ENCODE peak calls at places on chromosomes 6 and 20, in seven cellular contexts. One of them, this sample, is unnamed.

GRCh38 chr6:4812068-4812467 is 35.9 kb downstream of the CDYL start:
- DNase-seq in body of pancreas: no peak
- DNase-seq in A549: no peak
- DNase-seq in uterus: no peak
- DNase-seq in lower leg skin: no peak
- DNase-seq in vagina: no peak
- DNase-seq in IMR-90: no peak
- DNase-seq in this sample: no peak

GRCh38 chr6:13539572-13539971 is 34.8 kb upstream of the SIRT5 start:
- DNase-seq in lower leg skin: no peak
- DNase-seq in uterus: no peak
- DNase-seq in vagina: no peak
- DNase-seq in A549: no peak
- DNase-seq in IMR-90: no peak
- DNase-seq in body of pancreas: no peak
- DNase-seq in this sample: no peak

GRCh38 chr20:63117661-63118302 is 98.1 kb downstream of the YTHDF1 start:
- DNase-seq in uterus: no peak
- DNase-seq in A549: no peak
- DNase-seq in IMR-90: no peak
- DNase-seq in lower leg skin: no peak
- DNase-seq in vagina: no peak
- DNase-seq in body of pancreas: no peak
- DNase-seq in this sample: no peak

GRCh38 chr6:17431581-17431980 is 38.2 kb downstream of the CAP2 start:
- DNase-seq in lower leg skin: no peak
- DNase-seq in IMR-90: peak; percentile 88
- DNase-seq in uterus: no peak
- DNase-seq in vagina: no peak
- DNase-seq in A549: no peak
- DNase-seq in body of pancreas: no peak
- DNase-seq in this sample: no peak

GRCh38 chr20:50532231-50532630 is 22.0 kb downstream of the PTPN1 start:
- DNase-seq in uterus: no peak
- DNase-seq in body of pancreas: no peak
- DNase-seq in IMR-90: no peak
- DNase-seq in A549: no peak
- DNase-seq in vagina: no peak
- DNase-seq in lower leg skin: no peak
- DNase-seq in this sample: no peak

GRCh38 chr20:363319-364078 is 16.6 kb downstream of the NRSN2 start:
- DNase-seq in vagina: no peak
- DNase-seq in lower leg skin: no peak
- DNase-seq in body of pancreas: no peak
- DNase-seq in A549: no peak
- DNase-seq in uterus: no peak
- DNase-seq in IMR-90: peak; percentile 36
- DNase-seq in this sample: no peak

GRCh38 chr6:141426400-141426980 is 706.2 kb upstream of the GJE1 start:
- DNase-seq in body of pancreas: no peak
- DNase-seq in uterus: no peak
- DNase-seq in vagina: no peak
- DNase-seq in IMR-90: no peak
- DNase-seq in A549: no peak
- DNase-seq in lower leg skin: no peak
- DNase-seq in this sample: no peak

GRCh38 chr6:26197736-26198625 is 110.8 kb downstream of the HFE start:
- DNase-seq in IMR-90: peak; percentile 27
- DNase-seq in vagina: no peak
- DNase-seq in body of pancreas: no peak
- DNase-seq in lower leg skin: no peak
- DNase-seq in uterus: no peak
- DNase-seq in A549: no peak
- DNase-seq in this sample: no peak

GRCh38 chr6:47483853-47484546 is 6.4 kb downstream of the CD2AP start:
- DNase-seq in A549: no peak
- DNase-seq in lower leg skin: no peak
- DNase-seq in body of pancreas: no peak
- DNase-seq in vagina: no peak
- DNase-seq in IMR-90: peak; percentile 35
- DNase-seq in uterus: no peak
- DNase-seq in this sample: no peak

GRCh38 chr6:3013486-3013885 is 13.8 kb downstream of the NQO2 start:
- DNase-seq in IMR-90: peak; percentile 47
- DNase-seq in body of pancreas: peak; percentile 48
- DNase-seq in uterus: no peak
- DNase-seq in A549: peak; percentile 40
- DNase-seq in vagina: no peak
- DNase-seq in lower leg skin: no peak
- DNase-seq in this sample: no peak

GRCh38 chr6:3015144-3015543 is 15.4 kb downstream of the NQO2 start:
- DNase-seq in lower leg skin: no peak
- DNase-seq in vagina: no peak
- DNase-seq in IMR-90: no peak
- DNase-seq in uterus: no peak
- DNase-seq in A549: no peak
- DNase-seq in body of pancreas: no peak
- DNase-seq in this sample: no peak

GRCh38 chr6:3011592-3011991 is 11.9 kb downstream of the NQO2 start:
- DNase-seq in IMR-90: no peak
- DNase-seq in lower leg skin: no peak
- DNase-seq in body of pancreas: no peak
- DNase-seq in uterus: no peak
- DNase-seq in A549: no peak
- DNase-seq in vagina: no peak
- DNase-seq in this sample: no peak

GRCh38 chr6:3014675-3015066 is 15.0 kb downstream of the NQO2 start:
- DNase-seq in vagina: no peak
- DNase-seq in A549: no peak
- DNase-seq in lower leg skin: no peak
- DNase-seq in uterus: no peak
- DNase-seq in body of pancreas: no peak
- DNase-seq in IMR-90: no peak
- DNase-seq in this sample: no peak

DNA sequence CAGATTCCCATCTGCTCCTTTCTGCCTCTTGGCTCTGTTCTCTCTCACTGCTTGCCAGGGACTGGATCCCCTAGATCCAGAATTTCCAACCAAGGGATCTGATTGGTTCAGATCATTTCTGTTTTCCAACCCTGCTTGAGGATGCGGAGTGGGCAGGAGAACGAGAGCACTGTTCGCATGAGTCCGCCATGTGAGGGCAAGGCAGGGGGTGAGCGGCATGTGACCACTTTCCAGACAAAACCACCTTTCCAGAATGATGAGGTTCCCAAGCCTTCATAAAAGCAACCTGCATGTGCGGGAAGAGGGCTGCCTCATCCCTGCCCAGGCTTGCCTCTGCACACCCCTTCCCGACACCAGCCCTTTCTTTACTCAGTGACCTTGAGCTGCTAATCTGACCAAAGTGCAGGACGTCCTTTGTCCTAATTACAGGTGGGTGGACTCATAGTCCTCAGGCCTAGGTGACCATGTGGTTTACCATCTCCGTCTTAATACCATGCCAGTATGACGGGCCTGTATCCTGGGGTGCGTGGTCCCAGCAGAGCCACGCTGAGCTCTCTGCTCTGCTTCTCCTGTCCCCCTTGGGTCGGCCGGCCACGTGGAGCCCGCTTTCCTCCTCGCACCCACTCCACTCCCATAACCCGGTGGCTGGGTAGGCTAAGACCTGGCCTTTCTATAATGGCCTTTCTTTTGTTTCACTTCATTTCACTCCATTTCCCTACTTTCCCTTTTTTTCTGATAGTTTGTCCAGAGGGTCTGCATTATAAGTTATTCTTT is 14.4 kb downstream of the NQO2 start:
- DNase-seq in vagina: no peak
- DNase-seq in IMR-90: no peak
- DNase-seq in uterus: no peak
- DNase-seq in A549: no peak
- DNase-seq in lower leg skin: no peak
- DNase-seq in body of pancreas: no peak
- DNase-seq in this sample: no peak
- TF ChIP-seq POLR2A in vagina: no peak
- TF ChIP-seq POLR2A in IMR-90: no peak
- TF ChIP-seq POLR2A in uterus: no peak
- TF ChIP-seq POLR2A in A549: no peak
- TF ChIP-seq POLR2A in lower leg skin: no peak
- TF ChIP-seq POLR2A in body of pancreas: no peak
- TF ChIP-seq POLR2A in this sample: no peak

GRCh38 chr20:48679603-48680002 is 148.2 kb downstream of the PREX1 start:
- DNase-seq in lower leg skin: no peak
- DNase-seq in IMR-90: no peak
- DNase-seq in vagina: no peak
- DNase-seq in body of pancreas: no peak
- DNase-seq in A549: no peak
- DNase-seq in uterus: no peak
- DNase-seq in this sample: peak; percentile 60
- TF ChIP-seq POLR2A in lower leg skin: no peak
- TF ChIP-seq POLR2A in IMR-90: no peak
- TF ChIP-seq POLR2A in vagina: no peak
- TF ChIP-seq POLR2A in body of pancreas: no peak
- TF ChIP-seq POLR2A in A549: no peak
- TF ChIP-seq POLR2A in uterus: no peak
- TF ChIP-seq POLR2A in this sample: no peak

GRCh38 chr6:34391711-34392496 is 565 bp downstream of the NUDT3 start:
- DNase-seq in body of pancreas: peak; percentile 51
- DNase-seq in lower leg skin: peak; percentile 91
- DNase-seq in uterus: peak; percentile 46
- DNase-seq in vagina: no peak
- DNase-seq in IMR-90: peak; percentile 38
- DNase-seq in A549: peak; percentile 38
- DNase-seq in this sample: peak; percentile 41
- TF ChIP-seq POLR2A in body of pancreas: peak; percentile 43
- TF ChIP-seq POLR2A in lower leg skin: no peak
- TF ChIP-seq POLR2A in uterus: no peak
- TF ChIP-seq POLR2A in vagina: no peak
- TF ChIP-seq POLR2A in IMR-90: peak; percentile 32
- TF ChIP-seq POLR2A in A549: peak; percentile 28
- TF ChIP-seq POLR2A in this sample: peak; percentile 63

DNA sequence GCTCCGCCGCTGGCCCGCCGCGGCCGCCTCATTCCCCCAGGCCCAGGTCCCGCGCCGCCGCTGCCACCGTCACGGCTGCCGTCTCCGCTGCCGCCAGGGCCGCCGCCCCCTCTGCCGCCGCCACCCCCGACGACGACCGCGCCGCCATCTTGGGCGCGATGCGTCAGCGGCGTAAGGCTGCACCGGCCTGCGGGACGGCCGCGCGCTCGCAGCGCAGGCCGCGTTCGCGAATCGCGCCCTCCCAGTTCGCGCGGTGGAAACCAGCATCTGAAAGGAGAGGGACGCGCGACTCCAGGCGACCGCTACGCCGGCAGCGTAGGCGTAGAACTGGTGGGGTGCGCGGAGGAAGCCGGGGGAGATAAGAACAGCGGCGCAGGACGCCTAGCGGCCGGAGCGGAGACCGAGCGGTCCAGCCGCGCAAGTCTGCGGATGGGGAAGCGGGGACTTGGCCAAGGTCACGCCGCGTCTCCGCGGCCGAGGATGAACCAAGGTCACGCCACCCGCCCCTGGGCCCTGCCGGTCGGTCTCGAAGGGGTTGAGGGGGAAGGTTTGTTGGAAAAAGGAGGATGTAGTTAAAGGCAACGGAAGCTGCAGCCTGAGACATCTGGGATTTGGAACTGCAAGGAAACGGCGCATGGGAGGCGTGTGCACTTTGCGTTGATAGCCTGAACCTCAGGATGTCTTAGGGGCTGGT is at the start of gene NUDT3:
- DNase-seq in lower leg skin: peak; percentile 98
- DNase-seq in body of pancreas: peak; percentile 95
- DNase-seq in A549: peak; percentile 70
- DNase-seq in vagina: no peak
- DNase-seq in uterus: peak; percentile 96
- DNase-seq in IMR-90: peak; percentile 93
- DNase-seq in this sample: peak; percentile 84
- TF ChIP-seq POLR2A in lower leg skin: peak; percentile 10
- TF ChIP-seq POLR2A in body of pancreas: peak; percentile 13
- TF ChIP-seq POLR2A in A549: peak; percentile 74
- TF ChIP-seq POLR2A in vagina: no peak
- TF ChIP-seq POLR2A in uterus: peak; percentile 85
- TF ChIP-seq POLR2A in IMR-90: no peak
- TF ChIP-seq POLR2A in this sample: peak; percentile 77

GRCh38 chr6:125020385-125020784 is 58.1 kb downstream of the RNF217 start:
- DNase-seq in body of pancreas: no peak
- DNase-seq in A549: no peak
- DNase-seq in vagina: no peak
- DNase-seq in lower leg skin: no peak
- DNase-seq in uterus: no peak
- DNase-seq in IMR-90: peak; percentile 42
- DNase-seq in this sample: no peak
- TF ChIP-seq POLR2A in body of pancreas: no peak
- TF ChIP-seq POLR2A in A549: no peak
- TF ChIP-seq POLR2A in vagina: no peak
- TF ChIP-seq POLR2A in lower leg skin: no peak
- TF ChIP-seq POLR2A in uterus: no peak
- TF ChIP-seq POLR2A in IMR-90: no peak
- TF ChIP-seq POLR2A in this sample: no peak

GRCh38 chr6:35474129-35474977 is 6.2 kb downstream of the RPL10A start:
- DNase-seq in A549: no peak
- DNase-seq in lower leg skin: no peak
- DNase-seq in uterus: no peak
- DNase-seq in vagina: no peak
- DNase-seq in body of pancreas: no peak
- DNase-seq in IMR-90: no peak
- DNase-seq in this sample: no peak
- TF ChIP-seq POLR2A in A549: no peak
- TF ChIP-seq POLR2A in lower leg skin: no peak
- TF ChIP-seq POLR2A in uterus: no peak
- TF ChIP-seq POLR2A in vagina: no peak
- TF ChIP-seq POLR2A in body of pancreas: no peak
- TF ChIP-seq POLR2A in IMR-90: no peak
- TF ChIP-seq POLR2A in this sample: peak; percentile 54

GRCh38 chr6:36605560-36606391 is 11.6 kb downstream of the SRSF3 start:
- DNase-seq in IMR-90: no peak
- DNase-seq in lower leg skin: peak; percentile 36
- DNase-seq in A549: no peak
- DNase-seq in vagina: no peak
- DNase-seq in uterus: no peak
- DNase-seq in body of pancreas: no peak
- DNase-seq in this sample: no peak

GRCh38 chr6:36605102-36605501 is 10.9 kb downstream of the SRSF3 start:
- DNase-seq in vagina: no peak
- DNase-seq in body of pancreas: no peak
- DNase-seq in IMR-90: no peak
- DNase-seq in A549: no peak
- DNase-seq in uterus: no peak
- DNase-seq in lower leg skin: peak; percentile 6
- DNase-seq in this sample: no peak

GRCh38 chr6:36607782-36608386 is 13.7 kb downstream of the SRSF3 start:
- DNase-seq in body of pancreas: peak; percentile 78
- DNase-seq in IMR-90: no peak
- DNase-seq in uterus: no peak
- DNase-seq in vagina: no peak
- DNase-seq in lower leg skin: peak; percentile 68
- DNase-seq in A549: no peak
- DNase-seq in this sample: no peak

GRCh38 chr6:36603222-36604089 is 9.3 kb downstream of the SRSF3 start:
- DNase-seq in vagina: no peak
- DNase-seq in IMR-90: no peak
- DNase-seq in lower leg skin: no peak
- DNase-seq in A549: no peak
- DNase-seq in body of pancreas: no peak
- DNase-seq in uterus: no peak
- DNase-seq in this sample: no peak

GRCh38 chr6:36604090-36605060 is 10.2 kb downstream of the SRSF3 start:
- DNase-seq in lower leg skin: peak; percentile 57
- DNase-seq in IMR-90: no peak
- DNase-seq in body of pancreas: no peak
- DNase-seq in uterus: no peak
- DNase-seq in vagina: no peak
- DNase-seq in A549: no peak
- DNase-seq in this sample: no peak
- TF ChIP-seq POLR2A in lower leg skin: no peak
- TF ChIP-seq POLR2A in IMR-90: no peak
- TF ChIP-seq POLR2A in body of pancreas: no peak
- TF ChIP-seq POLR2A in uterus: no peak
- TF ChIP-seq POLR2A in vagina: no peak
- TF ChIP-seq POLR2A in A549: no peak
- TF ChIP-seq POLR2A in this sample: peak; percentile 79